ENCODE peak calls at places on chromosome 15, in four cellular contexts. T is stomach, B is adrenal gland, O is endothelial cell of umbilical vein. J is an unnamed sample.

GRCh38 chr15:49462242-49462641 is 39.2 kb downstream of the FGF7 start:
- DNase-seq in O (no peak), B (no peak), T (no peak), J (no peak)

GRCh38 chr15:63246691-63247464 is 30.5 kb upstream of the APH1B start:
- DNase-seq in T (no peak), B (peak), O (no peak), J (no peak)

GRCh38 chr15:31278056-31278445 is 48.6 kb upstream of the KLF13 start:
- DNase-seq in O (no peak), T (peak), B (no peak), J (no peak)

GRCh38 chr15:47743886-47744285 is 26.6 kb downstream of the SEMA6D start:
- DNase-seq in T (no peak), B (no peak), O (no peak), J (no peak)

GRCh38 chr15:49741721-49742120 is 120.9 kb downstream of the DTWD1 start:
- DNase-seq in B (peak), O (no peak), T (no peak), J (no peak)

GRCh38 chr15:63156708-63157065 is 590 bp downstream of the RPS27L start:
- DNase-seq in B (peak), T (no peak), O (peak), J (no peak)

GRCh38 chr15:50275908-50276307 is 10.4 kb upstream of the HDC start:
- DNase-seq in O (no peak), B (no peak), T (no peak), J (no peak)

GRCh38 chr15:64354683-64355558 is 1.1 kb downstream of the CSNK1G1 start:
- DNase-seq in O (peak), T (no peak), B (no peak), J (no peak)

GRCh38 chr15:66648588-66648987 is 53.4 kb upstream of the SMAD6 start:
- DNase-seq in O (no peak), T (no peak), B (no peak), J (no peak)

GRCh38 chr15:95025924-95026728 is 794.8 kb downstream of the MCTP2 start:
- DNase-seq in B (no peak), O (peak), T (peak), J (peak)

GRCh38 chr15:70488002-70488605 is 275.3 kb downstream of the UACA start:
- DNase-seq in B (peak), O (peak), T (peak), J (no peak)

GRCh38 chr15:31455499-31455898 is 128.9 kb downstream of the KLF13 start:
- DNase-seq in T (no peak), B (no peak), O (no peak), J (no peak)

GRCh38 chr15:52417501-52417900 is 111.2 kb downstream of the MYO5A start:
- DNase-seq in O (peak), B (no peak), T (no peak), J (no peak)

GRCh38 chr15:66078196-66078928 is 175.2 kb downstream of the MEGF11 start:
- DNase-seq in B (peak), T (no peak), O (no peak), J (no peak)

GRCh38 chr15:25504307-25504706 is 65.5 kb upstream of the UBE3A start:
- DNase-seq in B (no peak), O (no peak), T (no peak), J (no peak)

GRCh38 chr15:56672721-56673120 is 60.6 kb downstream of the ZNF280D start:
- DNase-seq in O (no peak), T (no peak), B (no peak), J (no peak)

GRCh38 chr15:98865397-98866339 is 141.9 kb downstream of the PGPEP1L start:
- DNase-seq in B (peak), O (peak), T (peak), J (peak)
- TF ChIP-seq POLR2A in B (peak), O (peak), T (no peak), J (peak)

GRCh38 chr15:28116521-28117488 is 17.7 kb upstream of the OCA2 start:
- DNase-seq in T (no peak), O (no peak), B (no peak), J (no peak)

GRCh38 chr15:28120359-28120640 is 21.2 kb upstream of the OCA2 start:
- DNase-seq in O (no peak), T (no peak), B (no peak), J (no peak)

GRCh38 chr15:28118083-28118482 is 19.0 kb upstream of the OCA2 start:
- DNase-seq in T (no peak), B (no peak), O (no peak), J (no peak)

GRCh38 chr15:28117591-28117990 is 18.5 kb upstream of the OCA2 start:
- DNase-seq in O (no peak), B (no peak), T (no peak), J (no peak)

GRCh38 chr15:28118531-28118930 is 19.4 kb upstream of the OCA2 start:
- DNase-seq in O (no peak), T (no peak), B (no peak), J (no peak)
- TF ChIP-seq POLR2A in O (no peak), T (no peak), B (no peak), J (no peak)

GRCh38 chr15:93862791-93863190 is 368.6 kb upstream of the MCTP2 start:
- DNase-seq in B (peak), O (no peak), T (no peak), J (no peak)
- TF ChIP-seq POLR2A in B (peak), O (no peak), T (no peak), J (no peak)

GRCh38 chr15:68192804-68193521 is 12.2 kb downstream of the CALML4 start:
- DNase-seq in T (no peak), B (no peak), O (no peak), J (no peak)
- TF ChIP-seq POLR2A in T (no peak), B (no peak), O (no peak), J (no peak)

DNA sequence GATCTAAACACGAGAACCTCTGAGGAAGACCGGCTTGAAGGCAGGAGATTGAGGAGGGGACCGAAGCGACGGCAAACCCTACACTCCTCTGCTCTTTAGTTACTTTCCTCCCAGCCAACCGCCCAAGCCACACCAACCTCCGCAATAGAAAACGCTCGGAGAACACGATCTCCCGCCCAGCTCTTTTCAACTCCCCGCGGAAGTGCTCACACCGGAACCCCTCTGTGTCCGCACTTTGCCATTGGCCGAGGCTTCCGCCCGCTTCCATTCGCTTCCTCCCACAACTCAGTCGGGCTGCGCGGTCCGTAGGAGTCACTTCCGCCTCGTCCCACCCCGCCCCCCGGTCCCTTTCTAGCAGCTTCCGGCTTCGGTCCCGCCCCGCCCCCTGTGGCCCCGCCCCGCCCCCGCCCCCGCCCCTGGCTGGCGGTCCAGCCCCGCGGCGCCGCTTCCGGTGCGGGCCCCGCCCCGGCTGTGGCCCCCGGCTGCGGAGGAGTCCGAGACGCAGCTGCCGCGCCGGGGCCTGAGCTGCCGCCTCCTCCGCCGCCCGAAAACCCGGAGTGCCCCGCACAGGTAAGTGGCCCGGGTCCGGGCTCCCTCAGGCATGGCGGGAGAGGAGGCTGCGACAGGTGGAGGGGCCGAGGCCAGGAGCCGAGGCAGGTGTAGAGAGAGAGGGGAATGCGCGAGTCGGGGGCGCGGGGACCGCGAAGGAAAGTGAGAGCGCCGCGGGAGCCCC is at the start of gene ARID3B:
- DNase-seq in B (peak), T (peak), O (peak), J (peak)
- TF ChIP-seq POLR2A in B (peak), T (no peak), O (peak), J (peak)

GRCh38 chr15:44536298-44536961 is 517 bp upstream of the EIF3J start:
- DNase-seq in B (peak), O (peak), T (peak), J (peak)

GRCh38 chr15:44535092-44535491 is 1.9 kb upstream of the EIF3J start:
- DNase-seq in B (no peak), O (no peak), T (no peak), J (no peak)

GRCh38 chr15:44537728-44538240 is 837 bp downstream of the EIF3J start:
- DNase-seq in T (no peak), O (no peak), B (no peak), J (no peak)

GRCh38 chr15:44535509-44536297 is 1.2 kb upstream of the EIF3J start:
- DNase-seq in T (no peak), B (no peak), O (no peak), J (no peak)

DNA sequence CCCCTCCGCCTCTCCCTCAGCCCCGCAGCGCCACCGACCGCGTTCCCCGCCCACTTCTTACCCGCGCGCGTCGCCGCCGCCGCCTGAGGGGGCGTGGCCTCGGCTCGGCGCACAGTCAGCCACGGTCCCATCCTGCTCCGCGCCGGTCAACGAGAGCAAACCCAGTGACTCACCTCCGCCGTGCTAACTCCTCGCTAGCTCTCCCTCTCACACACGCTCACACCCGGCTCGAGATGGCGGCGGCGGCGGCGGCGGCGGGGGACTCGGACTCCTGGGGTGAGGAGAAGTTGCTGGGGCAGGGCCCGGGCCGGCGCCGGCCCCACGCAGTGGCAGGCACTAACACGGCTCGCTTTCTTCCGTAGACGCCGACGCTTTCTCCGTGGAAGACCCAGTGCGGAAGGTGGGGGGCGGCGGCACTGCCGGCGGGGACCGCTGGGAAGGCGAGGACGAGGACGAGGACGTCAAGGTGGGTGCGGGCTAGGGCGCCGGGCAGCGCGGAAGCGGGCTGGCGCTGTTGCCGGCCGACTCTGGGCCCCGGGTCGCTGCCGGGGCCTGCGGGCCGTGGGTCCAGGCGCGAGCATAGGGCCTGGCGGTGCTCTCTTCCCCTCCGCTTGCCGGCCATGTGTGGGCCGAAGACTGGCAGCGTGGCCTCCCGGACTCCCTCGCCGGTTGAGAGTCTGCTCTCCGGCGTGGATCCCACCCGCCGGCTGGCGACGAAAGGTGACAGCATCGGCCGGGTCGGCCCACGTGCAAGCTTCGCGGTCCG is at the start of gene EIF3J:
- DNase-seq in B (peak), O (peak), T (peak), J (peak)
- TF ChIP-seq POLR2A in B (peak), O (no peak), T (peak), J (peak)

DNA sequence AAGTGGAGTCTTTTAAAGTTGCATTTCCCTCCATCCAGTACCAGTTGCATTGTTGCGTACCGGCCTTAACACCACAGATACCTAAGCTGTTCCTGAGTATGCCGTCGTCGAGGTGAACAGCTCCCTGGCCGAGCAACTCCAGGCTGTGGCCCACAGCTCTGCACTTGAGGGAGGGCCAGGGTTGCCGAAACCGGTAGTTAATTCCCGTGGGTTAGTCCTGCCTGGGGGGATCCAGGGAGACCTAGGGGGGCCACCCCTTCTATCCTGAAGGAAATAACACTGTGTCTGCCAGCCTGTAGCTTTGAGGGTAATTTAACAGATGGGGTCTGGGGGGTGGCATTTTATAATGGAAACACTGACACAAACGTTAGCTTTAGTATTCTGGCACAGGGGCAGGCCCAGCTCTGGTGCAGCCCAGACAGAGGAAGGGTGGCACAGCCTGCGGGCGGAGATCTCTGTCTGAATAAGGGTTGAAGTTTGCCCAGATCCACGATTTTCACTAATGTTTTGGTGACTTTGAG is 60.8 kb downstream of the RGMA start:
- DNase-seq in B (no peak), O (no peak), T (no peak), J (no peak)
- TF ChIP-seq POLR2A in B (no peak), O (no peak), T (no peak), J (no peak)